ENCODE peak calls at places on chromosome 17, in seven cellular contexts. One of them, this sample, is unnamed.

GRCh38 chr17:46013502-46014165 is 14.6 kb downstream of the STH start:
- DNase-seq in GM06990: no peak
- DNase-seq in A549: no peak
- DNase-seq in brain microvascular endothelial cell: peak
- DNase-seq in CD4-positive, alpha-beta T cell: no peak
- DNase-seq in fibroblast of pulmonary artery: peak
- DNase-seq in suprapubic skin: no peak
- DNase-seq in this sample: no peak

GRCh38 chr17:73691321-73691766 is 47.1 kb upstream of the SDK2 start:
- DNase-seq in fibroblast of pulmonary artery: no peak
- DNase-seq in suprapubic skin: no peak
- DNase-seq in CD4-positive, alpha-beta T cell: no peak
- DNase-seq in brain microvascular endothelial cell: no peak
- DNase-seq in A549: no peak
- DNase-seq in GM06990: no peak
- DNase-seq in this sample: no peak

GRCh38 chr17:44105483-44105882 is 18.0 kb downstream of the HDAC5 start:
- DNase-seq in CD4-positive, alpha-beta T cell: no peak
- DNase-seq in GM06990: no peak
- DNase-seq in A549: no peak
- DNase-seq in fibroblast of pulmonary artery: no peak
- DNase-seq in suprapubic skin: no peak
- DNase-seq in brain microvascular endothelial cell: no peak
- DNase-seq in this sample: no peak

GRCh38 chr17:39953471-39953888 is 9.3 kb upstream of the GSDMA start:
- DNase-seq in CD4-positive, alpha-beta T cell: no peak
- DNase-seq in brain microvascular endothelial cell: no peak
- DNase-seq in A549: no peak
- DNase-seq in suprapubic skin: no peak
- DNase-seq in GM06990: no peak
- DNase-seq in fibroblast of pulmonary artery: no peak
- DNase-seq in this sample: no peak

GRCh38 chr17:57552114-57552601 is 192.9 kb downstream of the CCDC182 start:
- DNase-seq in suprapubic skin: no peak
- DNase-seq in A549: no peak
- DNase-seq in fibroblast of pulmonary artery: peak
- DNase-seq in GM06990: peak
- DNase-seq in CD4-positive, alpha-beta T cell: no peak
- DNase-seq in brain microvascular endothelial cell: peak
- DNase-seq in this sample: no peak

GRCh38 chr17:63702223-63702577 is 2.3 kb upstream of the LIMD2 start:
- DNase-seq in fibroblast of pulmonary artery: no peak
- DNase-seq in A549: no peak
- DNase-seq in brain microvascular endothelial cell: no peak
- DNase-seq in CD4-positive, alpha-beta T cell: peak
- DNase-seq in suprapubic skin: peak
- DNase-seq in GM06990: no peak
- DNase-seq in this sample: no peak

GRCh38 chr17:13544755-13545154 is 57.0 kb downstream of the HS3ST3A1 start:
- DNase-seq in brain microvascular endothelial cell: no peak
- DNase-seq in fibroblast of pulmonary artery: peak
- DNase-seq in GM06990: no peak
- DNase-seq in suprapubic skin: no peak
- DNase-seq in CD4-positive, alpha-beta T cell: no peak
- DNase-seq in A549: no peak
- DNase-seq in this sample: no peak

GRCh38 chr17:66964083-66964771 is at the start of gene CACNG4:
- DNase-seq in A549: no peak
- DNase-seq in CD4-positive, alpha-beta T cell: no peak
- DNase-seq in GM06990: no peak
- DNase-seq in brain microvascular endothelial cell: no peak
- DNase-seq in suprapubic skin: no peak
- DNase-seq in fibroblast of pulmonary artery: no peak
- DNase-seq in this sample: no peak

GRCh38 chr17:17446666-17447155 is 30.1 kb upstream of the MED9 start:
- DNase-seq in GM06990: no peak
- DNase-seq in A549: peak
- DNase-seq in fibroblast of pulmonary artery: no peak
- DNase-seq in brain microvascular endothelial cell: no peak
- DNase-seq in suprapubic skin: peak
- DNase-seq in CD4-positive, alpha-beta T cell: no peak
- DNase-seq in this sample: no peak

GRCh38 chr17:34843682-34844081 is 117.6 kb downstream of the CCT6B start:
- DNase-seq in A549: no peak
- DNase-seq in fibroblast of pulmonary artery: no peak
- DNase-seq in suprapubic skin: no peak
- DNase-seq in GM06990: no peak
- DNase-seq in brain microvascular endothelial cell: no peak
- DNase-seq in CD4-positive, alpha-beta T cell: no peak
- DNase-seq in this sample: no peak

GRCh38 chr17:6913608-6914443 is 82.0 kb upstream of the ALOX12 start:
- DNase-seq in suprapubic skin: peak
- DNase-seq in CD4-positive, alpha-beta T cell: peak
- DNase-seq in brain microvascular endothelial cell: peak
- DNase-seq in fibroblast of pulmonary artery: peak
- DNase-seq in A549: peak
- DNase-seq in GM06990: peak
- DNase-seq in this sample: no peak

GRCh38 chr17:83095016-83095415 is 15.6 kb downstream of the METRNL start:
- DNase-seq in GM06990: no peak
- DNase-seq in fibroblast of pulmonary artery: no peak
- DNase-seq in A549: no peak
- DNase-seq in brain microvascular endothelial cell: no peak
- DNase-seq in CD4-positive, alpha-beta T cell: no peak
- DNase-seq in suprapubic skin: no peak
- DNase-seq in this sample: no peak

GRCh38 chr17:79513805-79514535 is 96.9 kb downstream of the RBFOX3 start:
- DNase-seq in fibroblast of pulmonary artery: no peak
- DNase-seq in GM06990: no peak
- DNase-seq in CD4-positive, alpha-beta T cell: no peak
- DNase-seq in suprapubic skin: no peak
- DNase-seq in brain microvascular endothelial cell: no peak
- DNase-seq in A549: peak
- DNase-seq in this sample: no peak

GRCh38 chr17:9003355-9004131 is 17.8 kb upstream of the NTN1 start:
- DNase-seq in fibroblast of pulmonary artery: no peak
- DNase-seq in A549: no peak
- DNase-seq in CD4-positive, alpha-beta T cell: no peak
- DNase-seq in suprapubic skin: no peak
- DNase-seq in GM06990: no peak
- DNase-seq in brain microvascular endothelial cell: no peak
- DNase-seq in this sample: no peak

GRCh38 chr17:9001539-9001938 is 19.8 kb upstream of the NTN1 start:
- DNase-seq in fibroblast of pulmonary artery: no peak
- DNase-seq in GM06990: no peak
- DNase-seq in CD4-positive, alpha-beta T cell: no peak
- DNase-seq in A549: no peak
- DNase-seq in brain microvascular endothelial cell: no peak
- DNase-seq in suprapubic skin: no peak
- DNase-seq in this sample: no peak

GRCh38 chr17:9002610-9003354 is 18.5 kb upstream of the NTN1 start:
- DNase-seq in CD4-positive, alpha-beta T cell: no peak
- DNase-seq in GM06990: no peak
- DNase-seq in fibroblast of pulmonary artery: no peak
- DNase-seq in suprapubic skin: no peak
- DNase-seq in A549: peak
- DNase-seq in brain microvascular endothelial cell: no peak
- DNase-seq in this sample: no peak

GRCh38 chr17:9004132-9004960 is 17.0 kb upstream of the NTN1 start:
- DNase-seq in fibroblast of pulmonary artery: no peak
- DNase-seq in brain microvascular endothelial cell: no peak
- DNase-seq in suprapubic skin: no peak
- DNase-seq in A549: no peak
- DNase-seq in CD4-positive, alpha-beta T cell: no peak
- DNase-seq in GM06990: no peak
- DNase-seq in this sample: no peak

GRCh38 chr17:9002236-9002609 is 19.1 kb upstream of the NTN1 start:
- DNase-seq in A549: no peak
- DNase-seq in suprapubic skin: no peak
- DNase-seq in GM06990: no peak
- DNase-seq in fibroblast of pulmonary artery: no peak
- DNase-seq in CD4-positive, alpha-beta T cell: no peak
- DNase-seq in brain microvascular endothelial cell: no peak
- DNase-seq in this sample: no peak
- TF ChIP-seq CTCF in A549: no peak
- TF ChIP-seq CTCF in suprapubic skin: no peak
- TF ChIP-seq CTCF in GM06990: no peak
- TF ChIP-seq CTCF in fibroblast of pulmonary artery: no peak
- TF ChIP-seq CTCF in CD4-positive, alpha-beta T cell: no peak
- TF ChIP-seq CTCF in brain microvascular endothelial cell: no peak
- TF ChIP-seq CTCF in this sample: no peak

GRCh38 chr17:28573521-28573920 is 2.2 kb upstream of the PIGS start:
- DNase-seq in GM06990: no peak
- DNase-seq in A549: no peak
- DNase-seq in brain microvascular endothelial cell: no peak
- DNase-seq in CD4-positive, alpha-beta T cell: no peak
- DNase-seq in fibroblast of pulmonary artery: no peak
- DNase-seq in suprapubic skin: no peak
- DNase-seq in this sample: no peak

GRCh38 chr17:28572294-28573099 is 1.2 kb upstream of the PIGS start:
- DNase-seq in fibroblast of pulmonary artery: no peak
- DNase-seq in brain microvascular endothelial cell: no peak
- DNase-seq in A549: no peak
- DNase-seq in suprapubic skin: no peak
- DNase-seq in CD4-positive, alpha-beta T cell: no peak
- DNase-seq in GM06990: no peak
- DNase-seq in this sample: no peak

GRCh38 chr17:28575126-28575795 is 1.4 kb downstream of the ALDOC start:
- DNase-seq in GM06990: no peak
- DNase-seq in A549: no peak
- DNase-seq in brain microvascular endothelial cell: no peak
- DNase-seq in suprapubic skin: no peak
- DNase-seq in fibroblast of pulmonary artery: no peak
- DNase-seq in CD4-positive, alpha-beta T cell: no peak
- DNase-seq in this sample: no peak

GRCh38 chr17:28573966-28574480 is 2.7 kb downstream of the ALDOC start:
- DNase-seq in suprapubic skin: no peak
- DNase-seq in brain microvascular endothelial cell: no peak
- DNase-seq in A549: no peak
- DNase-seq in fibroblast of pulmonary artery: no peak
- DNase-seq in CD4-positive, alpha-beta T cell: no peak
- DNase-seq in GM06990: no peak
- DNase-seq in this sample: no peak

DNA sequence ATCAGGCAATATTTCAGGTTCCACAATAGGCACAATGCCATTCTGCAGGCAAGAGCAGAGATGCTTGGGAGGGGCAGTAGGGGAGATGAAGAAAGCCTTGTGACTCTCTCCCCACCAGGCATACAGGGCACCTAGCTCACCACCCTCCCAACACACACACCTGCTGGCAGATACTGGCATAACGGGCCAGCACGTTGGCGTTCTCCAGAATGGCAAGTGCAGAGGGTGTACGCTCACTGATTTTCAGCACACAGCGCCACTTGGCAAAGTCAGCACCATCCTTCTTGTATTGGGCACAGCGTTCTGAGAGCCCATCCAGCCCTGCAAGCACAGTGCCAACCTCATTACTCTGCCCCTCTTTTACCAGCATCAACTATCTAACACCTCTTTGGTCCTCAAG is 2.2 kb downstream of the ALDOC start:
- DNase-seq in A549: no peak
- DNase-seq in fibroblast of pulmonary artery: no peak
- DNase-seq in suprapubic skin: no peak
- DNase-seq in brain microvascular endothelial cell: no peak
- DNase-seq in GM06990: no peak
- DNase-seq in CD4-positive, alpha-beta T cell: no peak
- DNase-seq in this sample: no peak
- TF ChIP-seq CTCF in A549: no peak
- TF ChIP-seq CTCF in fibroblast of pulmonary artery: no peak
- TF ChIP-seq CTCF in suprapubic skin: no peak
- TF ChIP-seq CTCF in brain microvascular endothelial cell: no peak
- TF ChIP-seq CTCF in GM06990: no peak
- TF ChIP-seq CTCF in CD4-positive, alpha-beta T cell: no peak
- TF ChIP-seq CTCF in this sample: no peak

DNA sequence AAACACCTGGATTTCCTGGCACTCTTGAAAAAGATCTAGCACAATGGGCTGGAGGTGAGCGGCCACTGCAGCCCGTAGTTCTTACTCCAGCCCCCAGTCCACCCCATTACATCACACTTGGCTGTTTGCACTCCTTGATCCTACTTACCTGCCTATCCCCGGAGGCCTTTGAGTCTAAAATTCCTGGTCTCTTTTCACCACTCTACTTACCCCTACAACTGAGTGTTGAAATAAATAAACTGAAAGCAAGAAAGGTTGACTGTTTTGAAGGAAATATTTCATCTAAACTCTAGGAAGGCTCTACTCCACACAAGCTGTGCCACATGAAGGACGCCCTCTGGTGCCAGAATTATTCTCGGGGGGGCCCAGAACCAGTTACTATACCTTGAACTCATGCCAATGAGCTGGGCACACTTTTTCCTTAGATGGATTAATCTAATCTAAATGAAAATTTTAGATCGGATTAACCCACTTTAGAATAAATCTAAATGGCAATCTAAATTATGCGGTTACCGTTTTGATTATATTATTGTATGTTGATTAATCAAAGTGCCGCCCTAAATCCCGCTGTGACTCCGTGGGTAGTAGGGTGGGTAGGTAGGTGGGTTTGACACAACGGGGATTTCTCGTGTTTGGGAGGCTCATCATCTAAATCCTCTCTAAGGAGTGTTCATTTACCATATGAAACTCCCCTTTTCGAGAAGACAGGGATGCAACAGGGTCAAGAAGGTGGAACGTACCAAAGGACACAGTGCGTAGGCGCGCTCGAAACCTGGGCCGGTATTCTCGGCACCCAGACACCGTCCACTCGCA is 651 bp upstream of the EIF1 start:
- DNase-seq in fibroblast of pulmonary artery: peak
- DNase-seq in A549: no peak
- DNase-seq in CD4-positive, alpha-beta T cell: peak
- DNase-seq in brain microvascular endothelial cell: no peak
- DNase-seq in GM06990: no peak
- DNase-seq in suprapubic skin: no peak
- DNase-seq in this sample: no peak
- TF ChIP-seq CTCF in fibroblast of pulmonary artery: peak
- TF ChIP-seq CTCF in A549: peak
- TF ChIP-seq CTCF in CD4-positive, alpha-beta T cell: peak
- TF ChIP-seq CTCF in brain microvascular endothelial cell: peak
- TF ChIP-seq CTCF in GM06990: peak
- TF ChIP-seq CTCF in suprapubic skin: no peak
- TF ChIP-seq CTCF in this sample: peak

DNA sequence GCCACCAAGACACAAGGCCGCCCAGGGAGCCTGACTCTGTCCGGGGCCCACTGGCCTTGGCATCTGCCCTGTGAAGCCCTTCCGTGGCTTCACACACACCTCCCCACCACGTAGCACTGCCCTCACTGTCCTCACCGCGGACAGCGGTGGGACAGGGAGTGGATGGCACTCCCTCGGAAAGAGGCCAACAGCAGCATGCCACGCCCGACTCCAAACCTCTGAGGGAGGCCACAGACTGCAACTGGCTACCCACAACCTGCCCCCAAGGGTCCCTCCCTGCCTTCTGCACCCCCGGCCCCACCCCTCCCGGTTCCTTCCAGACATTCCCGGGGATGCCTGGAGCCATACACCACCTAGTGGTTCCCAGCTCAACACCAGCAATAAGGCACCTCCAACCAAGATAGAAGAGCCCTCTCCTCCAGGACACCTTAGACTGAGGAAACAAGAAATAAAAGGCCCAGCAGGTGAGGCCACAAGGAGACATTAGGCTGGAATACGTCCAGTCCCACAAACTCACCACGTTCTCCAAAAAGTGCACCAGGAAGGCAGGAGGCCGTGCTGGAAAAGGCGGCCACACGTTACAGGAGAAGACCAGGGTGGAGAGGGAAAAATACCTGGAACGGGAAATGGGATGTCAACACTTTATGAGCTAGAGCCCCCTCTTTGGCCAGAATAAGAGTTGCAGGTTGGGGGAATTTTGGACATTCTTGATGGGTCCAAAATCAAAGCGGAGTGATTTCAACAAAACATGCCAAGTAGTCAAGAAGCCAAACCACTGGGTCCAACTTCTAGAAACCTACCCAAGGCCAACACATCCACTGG is 310.0 kb downstream of the SOX9 start:
- DNase-seq in suprapubic skin: no peak
- DNase-seq in CD4-positive, alpha-beta T cell: no peak
- DNase-seq in fibroblast of pulmonary artery: no peak
- DNase-seq in brain microvascular endothelial cell: no peak
- DNase-seq in A549: no peak
- DNase-seq in GM06990: no peak
- DNase-seq in this sample: no peak
- TF ChIP-seq CTCF in suprapubic skin: no peak
- TF ChIP-seq CTCF in CD4-positive, alpha-beta T cell: no peak
- TF ChIP-seq CTCF in fibroblast of pulmonary artery: peak
- TF ChIP-seq CTCF in brain microvascular endothelial cell: peak
- TF ChIP-seq CTCF in A549: peak
- TF ChIP-seq CTCF in GM06990: peak
- TF ChIP-seq CTCF in this sample: peak